ENCODE peak calls at places on chromosome 11, in eight cellular contexts. X, S, D, K, F, T, Z and J are unnamed samples.

GRCh38 chr11:74773481-74773880 is 24.8 kb downstream of the RNF169 start:
- DNase-seq in Z (no peak), K (no peak), F (no peak), T (no peak), S (no peak), D (no peak), X (no peak), J (no peak)

GRCh38 chr11:112899235-112899634 is 62.0 kb upstream of the NCAM1 start:
- DNase-seq in X (no peak), K (no peak), S (no peak), D (no peak), T (no peak), F (no peak), Z (no peak), J (no peak)

GRCh38 chr11:121300972-121301699 is 8.6 kb downstream of the SC5D start:
- DNase-seq in X (no peak), S (no peak), Z (no peak), F (no peak), T (no peak), D (no peak), K (no peak), J (no peak)

GRCh38 chr11:102284008-102284407 is 33.3 kb upstream of the BIRC3 start:
- DNase-seq in T (no peak), Z (no peak), X (no peak), D (no peak), F (no peak), K (no peak), S (no peak), J (no peak)

GRCh38 chr11:33730716-33731115 is 5.5 kb downstream of the CD59 start:
- DNase-seq in S (no peak), Z (no peak), D (no peak), X (no peak), K (no peak), T (no peak), F (no peak), J (no peak)

GRCh38 chr11:72190581-72191205 is 1.2 kb upstream of the FOLR1 start:
- DNase-seq in S (no peak), F (no peak), D (no peak), X (no peak), T (no peak), Z (no peak), K (no peak), J (no peak)

GRCh38 chr11:17197431-17197898 is 10.3 kb downstream of the PIK3C2A start:
- DNase-seq in F (no peak), Z (no peak), S (no peak), K (no peak), X (no peak), T (no peak), D (no peak), J (no peak)

GRCh38 chr11:72436667-72437066 is 2.3 kb upstream of the CLPB start:
- DNase-seq in X (no peak), K (no peak), Z (no peak), D (no peak), F (no peak), S (no peak), T (no peak), J (no peak)

GRCh38 chr11:132111781-132112380 is 741.5 kb downstream of the NTM start:
- DNase-seq in D (no peak), S (no peak), Z (peak; percentile 82), T (no peak), F (no peak), X (no peak), K (no peak), J (no peak)

GRCh38 chr11:12288212-12288933 is 89.0 kb upstream of the PARVA start:
- DNase-seq in Z (peak; percentile 93), S (no peak), T (peak; percentile 53), X (peak; percentile 75), K (peak; percentile 75), F (no peak), D (no peak), J (peak; percentile 76)

GRCh38 chr11:102267602-102268001 is 49.7 kb upstream of the BIRC3 start:
- DNase-seq in X (no peak), Z (peak; percentile 66), T (no peak), K (no peak), D (no peak), F (no peak), S (no peak), J (no peak)

GRCh38 chr11:5596611-5597201 is at the start of gene TRIM6:
- DNase-seq in S (no peak), K (peak; percentile 33), X (peak; percentile 46), D (no peak), T (peak; percentile 19), Z (peak; percentile 65), F (no peak), J (peak; percentile 5)

GRCh38 chr11:69212121-69213110 is 56.7 kb downstream of the SMIM38 start:
- DNase-seq in Z (no peak), K (no peak), X (peak; percentile 16), S (no peak), T (no peak), F (no peak), D (no peak), J (peak; percentile 29)

GRCh38 chr11:36454991-36455611 is 55.0 kb downstream of the TRAF6 start:
- DNase-seq in D (no peak), F (no peak), Z (no peak), X (no peak), K (no peak), T (no peak), S (no peak), J (no peak)

GRCh38 chr11:34652191-34652958 is 31.5 kb downstream of the EHF start:
- DNase-seq in K (no peak), T (no peak), F (no peak), X (no peak), S (no peak), Z (no peak), D (no peak), J (no peak)

GRCh38 chr11:79493555-79494171 is 52.8 kb upstream of the TENM4 start:
- DNase-seq in D (peak; percentile 17), T (peak; percentile 59), S (no peak), K (peak; percentile 37), F (peak; percentile 71), Z (peak; percentile 88), X (peak; percentile 56), J (peak; percentile 50)

GRCh38 chr11:67117667-67118058 is 1.4 kb upstream of the KDM2A start:
- DNase-seq in F (no peak), D (peak; percentile 30), S (no peak), X (peak; percentile 45), K (no peak), Z (peak; percentile 66), T (peak; percentile 72), J (peak; percentile 13)